ENCODE peak calls at places on chromosomes 1 and 21, in four cellular contexts. C, D, L and F are unnamed samples.

GRCh38 chr21:46168659-46169386 is 13.4 kb upstream of the FTCD start:
- DNase-seq in C (no peak), D (no peak), L (no peak), F (no peak)

GRCh38 chr1:4676258-4676657 is 21.8 kb downstream of the AJAP1 start:
- DNase-seq in C (no peak), D (no peak), L (no peak), F (no peak)

GRCh38 chr1:222654849-222655248 is 37.0 kb downstream of the MIA3 start:
- DNase-seq in C (no peak), D (no peak), L (peak), F (no peak)

GRCh38 chr1:26693557-26694184 is 2.1 kb upstream of the ARID1A start:
- DNase-seq in C (no peak), D (no peak), L (peak), F (no peak)

GRCh38 chr1:212722270-212722945 is 22.8 kb upstream of the BATF3 start:
- DNase-seq in C (no peak), D (no peak), L (no peak), F (no peak)

GRCh38 chr1:39258146-39258924 is 53.8 kb downstream of the MACF1 start:
- DNase-seq in C (peak), D (peak), L (peak), F (peak)

GRCh38 chr1:154837679-154838171 is 32.4 kb downstream of the KCNN3 start:
- DNase-seq in C (no peak), D (no peak), L (no peak), F (no peak)

GRCh38 chr21:16279658-16280581 is 550.1 kb downstream of the USP25 start:
- DNase-seq in C (no peak), D (no peak), L (peak), F (peak)

GRCh38 chr1:182995894-182996293 is 27.3 kb upstream of the LAMC1 start:
- DNase-seq in C (no peak), D (no peak), L (no peak), F (no peak)

GRCh38 chr1:17826165-17826488 is 71.0 kb downstream of the ACTL8 start:
- DNase-seq in C (no peak), D (no peak), L (peak), F (no peak)

GRCh38 chr21:45580576-45581321 is 38.5 kb upstream of the SLC19A1 start:
- DNase-seq in C (peak), D (no peak), L (no peak), F (no peak)

GRCh38 chr21:44749116-44749758 is 37.9 kb upstream of the TSPEAR start:
- DNase-seq in C (no peak), D (no peak), L (no peak), F (no peak)

GRCh38 chr1:159804924-159805323 is 2.8 kb downstream of the FCRL6 start:
- DNase-seq in C (no peak), D (no peak), L (peak), F (no peak)

GRCh38 chr1:68448365-68448764 is 1.4 kb downstream of the RPE65 start:
- DNase-seq in C (no peak), D (no peak), L (no peak), F (no peak)

GRCh38 chr1:223207293-223208066 is 64.4 kb upstream of the TLR5 start:
- DNase-seq in C (no peak), D (no peak), L (peak), F (no peak)

GRCh38 chr1:54384921-54385726 is 21.1 kb downstream of the SSBP3 start:
- DNase-seq in C (no peak), D (no peak), L (peak), F (no peak)

GRCh38 chr1:111739984-111740765 is 980 bp upstream of the INKA2 start:
- DNase-seq in C (no peak), D (no peak), L (peak), F (no peak)

GRCh38 chr1:53473463-53473862 is 14.3 kb downstream of the DMRTB1 start:
- DNase-seq in C (no peak), D (no peak), L (peak), F (no peak)

GRCh38 chr1:26289158-26290059 is 9.5 kb downstream of the SH3BGRL3 start:
- DNase-seq in C (no peak), D (no peak), L (no peak), F (no peak)

GRCh38 chr1:173646656-173647055 is 11.5 kb downstream of the TEX50 start:
- DNase-seq in C (no peak), D (no peak), L (no peak), F (no peak)

GRCh38 chr1:246597971-246598370 is 31.7 kb downstream of the CNST start:
- DNase-seq in C (no peak), D (no peak), L (no peak), F (no peak)
- H3K27ac ChIP-seq in C (no peak), D (no peak), L (peak), F (no peak)

GRCh38 chr1:177170756-177171535 is at the start of gene BRINP2:
- DNase-seq in C (no peak), D (no peak), L (peak), F (peak)

GRCh38 chr1:177172866-177173265 is 2.1 kb downstream of the BRINP2 start:
- DNase-seq in C (no peak), D (no peak), L (no peak), F (no peak)

GRCh38 chr1:177171536-177172123 is 872 bp downstream of the BRINP2 start:
- DNase-seq in C (no peak), D (no peak), L (peak), F (no peak)

GRCh38 chr1:177173976-177174375 is 3.2 kb downstream of the BRINP2 start:
- DNase-seq in C (no peak), D (no peak), L (no peak), F (no peak)

DNA sequence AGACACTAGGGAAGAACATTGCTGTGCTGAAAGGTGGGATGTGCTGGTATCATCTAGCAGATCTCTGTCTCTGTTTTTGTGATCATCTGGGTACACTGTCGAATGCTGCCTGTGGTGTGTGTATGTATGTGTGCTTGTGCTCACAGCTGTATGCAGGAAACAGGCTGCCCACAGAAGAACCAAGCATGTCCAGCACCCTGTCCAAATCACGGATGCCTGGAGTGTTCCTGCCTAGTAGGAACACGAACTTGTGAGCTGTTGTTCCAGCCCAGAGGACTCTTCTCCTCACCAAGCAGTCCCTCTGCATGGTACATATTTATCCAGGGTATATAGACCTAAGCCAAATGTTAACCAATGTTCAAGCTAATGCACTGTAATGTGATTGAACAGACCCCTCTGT is 1.6 kb downstream of the BRINP2 start:
- DNase-seq in C (no peak), D (no peak), L (no peak), F (no peak)
- H3K27ac ChIP-seq in C (no peak), D (no peak), L (no peak), F (no peak)

GRCh38 chr1:16230744-16231143 is 6.2 kb downstream of the CPLANE2 start:
- DNase-seq in C (no peak), D (no peak), L (no peak), F (no peak)

GRCh38 chr1:16224472-16224871 is 12.0 kb upstream of the ARHGEF19 start:
- DNase-seq in C (no peak), D (no peak), L (no peak), F (no peak)

GRCh38 chr1:16229976-16230740 is 6.8 kb downstream of the CPLANE2 start:
- DNase-seq in C (no peak), D (no peak), L (no peak), F (no peak)

GRCh38 chr1:16226129-16226494 is 10.9 kb downstream of the CPLANE2 start:
- DNase-seq in C (no peak), D (no peak), L (no peak), F (no peak)

GRCh38 chr1:16226495-16227179 is 10.3 kb downstream of the CPLANE2 start:
- DNase-seq in C (no peak), D (no peak), L (peak), F (no peak)
- H3K27ac ChIP-seq in C (no peak), D (no peak), L (no peak), F (no peak)

GRCh38 chr1:83725735-83726360 is 273.1 kb downstream of the TTLL7 start:
- DNase-seq in C (no peak), D (no peak), L (no peak), F (no peak)
- H3K27ac ChIP-seq in C (no peak), D (no peak), L (no peak), F (no peak)